ENCODE peak calls at places on chromosomes 5 and 9, in four cellular contexts. C is amniotic stem cell; U is stimulated activated CD8-positive, alpha-beta memory T cell treated with anti-CD3 and anti-CD28 coated beads, Interleukin-12 subunit alpha, Interleukin-12 subunit beta, amount 100 ng/mL, for 1 hour; H is stimulated activated naive CD8-positive, alpha-beta T cell treated with anti-CD3 and anti-CD28 coated beads, Interleukin-15, amount 100 ng/mL, for 72 hours. T is an unnamed sample.

GRCh38 chr9:119951090-119951489 is 581.9 kb upstream of the BRINP1 start:
- DNase-seq in U (no peak), C (peak), H (no peak), T (no peak)

GRCh38 chr5:32506809-32507208 is 62.3 kb upstream of the ZFR start:
- DNase-seq in U (no peak), H (no peak), C (peak), T (no peak)

GRCh38 chr9:110784309-110784708 is 115.7 kb downstream of the MUSK start:
- DNase-seq in H (no peak), U (no peak), C (no peak), T (no peak)

GRCh38 chr9:34267660-34268059 is 61.4 kb downstream of the KIF24 start:
- DNase-seq in U (no peak), C (no peak), H (no peak), T (no peak)

GRCh38 chr9:6658628-6659353 is 13.3 kb upstream of the GLDC start:
- DNase-seq in U (no peak), C (no peak), H (no peak), T (no peak)

GRCh38 chr5:133363807-133364587 is 248.3 kb downstream of the FSTL4 start:
- DNase-seq in U (no peak), H (no peak), C (no peak), T (no peak)

GRCh38 chr5:148808864-148809642 is 17.4 kb upstream of the ADRB2 start:
- DNase-seq in U (no peak), C (no peak), H (no peak), T (peak)

GRCh38 chr9:128085852-128086409 is 17.9 kb downstream of the SLC25A25 start:
- DNase-seq in U (no peak), C (no peak), H (no peak), T (no peak)

GRCh38 chr9:81592890-81593271 is 96.5 kb downstream of the TLE1 start:
- DNase-seq in H (no peak), C (no peak), U (no peak), T (no peak)

GRCh38 chr9:4038182-4038723 is 261.6 kb downstream of the GLIS3 start:
- DNase-seq in C (no peak), H (no peak), U (no peak), T (no peak)

GRCh38 chr9:110810251-110810976 is 141.8 kb downstream of the MUSK start:
- DNase-seq in C (no peak), U (no peak), H (no peak), T (no peak)

GRCh38 chr9:112361602-112362001 is 18.3 kb upstream of the HSDL2 start:
- DNase-seq in H (peak), C (peak), U (no peak), T (peak)

GRCh38 chr9:121692606-121693505 is 41.4 kb downstream of the DAB2IP start:
- DNase-seq in U (no peak), H (no peak), C (no peak), T (no peak)

GRCh38 chr5:39216621-39217020 is 2.7 kb downstream of the FYB1 start:
- DNase-seq in U (no peak), C (no peak), H (no peak), T (no peak)

GRCh38 chr5:1448511-1449011 is 3.3 kb upstream of the SLC6A3 start:
- DNase-seq in U (no peak), H (no peak), C (no peak), T (no peak)

GRCh38 chr5:35853652-35854051 is 3.0 kb upstream of the IL7R start:
- DNase-seq in H (peak), U (peak), C (no peak), T (no peak)

GRCh38 chr5:9156282-9156681 is 389.6 kb downstream of the SEMA5A start:
- DNase-seq in C (peak), U (no peak), H (no peak), T (peak)

GRCh38 chr9:135343136-135343535 is 136.4 kb upstream of the PPP1R26 start:
- DNase-seq in H (no peak), U (no peak), C (no peak), T (no peak)

GRCh38 chr5:7418276-7418675 is 22.3 kb downstream of the ADCY2 start:
- DNase-seq in C (no peak), U (no peak), H (no peak), T (no peak)

GRCh38 chr9:134489621-134490380 is 151.8 kb upstream of the COL5A1 start:
- DNase-seq in C (no peak), H (no peak), U (no peak), T (no peak)

GRCh38 chr5:179264641-179265528 is 80.4 kb downstream of the ADAMTS2 start:
- DNase-seq in U (no peak), H (no peak), C (no peak), T (no peak)